ENCODE peak calls at places on chromosomes 13 and 19, in four cellular contexts. U, T, A and Y are unnamed samples.

GRCh38 chr19:37309834-37310575 is 60.9 kb upstream of the ZNF527 start:
- DNase-seq in U (no peak), T (no peak), A (no peak), Y (no peak)

GRCh38 chr19:16078759-16079707 is 2.7 kb downstream of the TPM4 start:
- DNase-seq in A (peak; percentile 36), U (peak; percentile 97), T (peak; percentile 67), Y (peak; percentile 99)

GRCh38 chr13:20006206-20006605 is 47.7 kb downstream of the ZMYM2 start:
- DNase-seq in U (peak; percentile 15), T (no peak), A (no peak), Y (peak; percentile 39)

GRCh38 chr19:2440515-2440914 is 13.1 kb upstream of the TIMM13 start:
- DNase-seq in A (no peak), U (no peak), T (no peak), Y (no peak)

GRCh38 chr13:97189943-97190342 is 32.2 kb upstream of the MBNL2 start:
- DNase-seq in T (no peak), U (no peak), A (no peak), Y (no peak)

GRCh38 chr13:99442273-99442895 is 58.9 kb upstream of the TM9SF2 start:
- DNase-seq in U (peak; percentile 58), A (peak; percentile 60), T (peak; percentile 39), Y (peak; percentile 64)

GRCh38 chr19:2274937-2275535 is 6.9 kb downstream of the PEAK3 start:
- DNase-seq in A (peak; percentile 85), T (no peak), U (peak; percentile 84), Y (peak; percentile 66)

GRCh38 chr13:26558912-26559485 is 1.5 kb downstream of the WASF3 start:
- DNase-seq in T (no peak), A (peak; percentile 83), U (peak; percentile 16), Y (no peak)

GRCh38 chr13:49367640-49368431 is 76.0 kb downstream of the CAB39L start:
- DNase-seq in U (peak; percentile 16), A (peak; percentile 67), T (no peak), Y (no peak)

GRCh38 chr19:11321206-11322126 is 18.0 kb downstream of the RAB3D start:
- DNase-seq in T (no peak), A (no peak), U (no peak), Y (no peak)

GRCh38 chr19:51503891-51504290 is 2.3 kb upstream of the SIGLEC12 start:
- DNase-seq in T (no peak), U (no peak), A (no peak), Y (no peak)

DNA sequence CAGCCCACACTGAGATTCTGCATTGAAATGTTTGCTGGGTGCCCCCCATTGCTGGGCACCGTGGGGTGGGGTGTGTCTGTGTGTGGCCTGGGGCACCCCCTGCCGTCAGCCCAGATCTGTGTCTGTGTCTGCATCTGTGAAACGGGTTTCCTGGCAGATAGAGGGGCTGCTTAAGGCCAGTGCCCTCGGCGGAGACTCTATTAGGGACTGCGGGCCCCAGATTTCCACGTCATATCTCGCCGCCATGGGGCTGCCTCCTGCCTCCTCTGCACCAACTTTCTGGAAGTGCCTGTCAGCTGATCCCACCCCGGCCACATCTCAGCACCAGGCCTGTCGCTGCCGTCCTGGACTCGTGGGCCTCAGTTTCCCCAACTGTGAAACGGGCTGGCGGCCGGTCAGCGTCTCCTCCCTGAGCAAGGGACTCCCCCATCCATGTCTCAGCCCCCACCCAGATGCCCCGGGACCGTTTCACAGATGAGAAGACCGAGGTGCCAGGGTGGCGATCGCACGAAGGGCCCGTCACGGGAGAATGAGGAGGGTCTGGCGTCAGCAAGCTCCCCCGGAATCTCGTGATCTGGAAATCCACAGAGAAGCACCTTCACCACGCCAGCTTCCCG is 21.4 kb downstream of the ARID3A start:
- DNase-seq in U (no peak), A (no peak), T (no peak), Y (no peak)
- H3K9ac ChIP-seq in U (no peak overlapping the region), A (no peak overlapping the region), T (no peak overlapping the region), Y (no peak overlapping the region)

DNA sequence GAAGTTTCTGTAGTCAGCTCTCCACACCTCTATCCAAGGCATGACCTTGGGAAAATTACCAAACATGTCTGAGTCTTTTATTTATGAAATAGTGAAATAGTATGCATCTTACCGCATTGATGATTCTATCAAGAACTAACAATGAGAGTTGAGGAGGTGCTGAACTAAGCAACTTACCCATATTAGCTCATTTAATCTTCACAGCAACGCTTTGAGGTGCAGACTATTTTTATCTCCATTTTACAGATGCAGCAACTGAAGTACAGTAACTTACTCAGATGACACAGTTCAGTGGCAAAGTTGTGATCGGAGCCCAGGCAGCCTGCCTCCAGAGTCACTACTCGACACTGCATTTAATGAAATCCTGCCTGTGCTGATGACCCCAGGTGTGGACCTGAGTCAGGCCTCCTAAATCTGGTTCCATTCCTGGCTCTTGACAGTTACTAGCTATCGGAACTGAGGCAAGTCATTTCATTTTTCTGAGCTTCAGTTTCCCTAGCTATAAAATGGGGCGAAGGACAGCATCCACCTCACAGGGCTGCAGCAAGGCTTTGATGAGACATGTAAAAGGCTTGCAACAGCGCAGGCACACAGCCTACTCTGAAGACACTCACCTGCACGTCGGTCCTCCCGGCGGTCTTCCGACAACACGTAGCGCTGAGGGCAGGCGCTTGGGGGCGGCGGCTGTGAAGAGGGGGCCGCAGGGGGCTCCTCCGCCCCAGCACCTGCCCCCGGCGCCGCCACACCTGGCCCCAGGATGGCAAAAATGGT is 1.6 kb downstream of the MYPOP start:
- DNase-seq in U (no peak), A (no peak), T (no peak), Y (no peak)
- TF ChIP-seq EZH2 in U (no peak), A (no peak), T (no peak), Y (no peak)

GRCh38 chr19:17811681-17812080 is 9.6 kb downstream of the INSL3 start:
- DNase-seq in T (no peak), A (no peak), U (no peak), Y (no peak)
- H3K9ac ChIP-seq in T (no peak overlapping the region), A (no peak overlapping the region), U (no peak overlapping the region), Y (no peak overlapping the region)

GRCh38 chr19:54560881-54561385 is 12.7 kb upstream of the LILRA2 start:
- DNase-seq in U (peak; percentile 5), A (no peak), T (no peak), Y (peak; percentile 37)
- TF ChIP-seq EZH2 in U (no peak), A (no peak), T (no peak), Y (no peak)

DNA sequence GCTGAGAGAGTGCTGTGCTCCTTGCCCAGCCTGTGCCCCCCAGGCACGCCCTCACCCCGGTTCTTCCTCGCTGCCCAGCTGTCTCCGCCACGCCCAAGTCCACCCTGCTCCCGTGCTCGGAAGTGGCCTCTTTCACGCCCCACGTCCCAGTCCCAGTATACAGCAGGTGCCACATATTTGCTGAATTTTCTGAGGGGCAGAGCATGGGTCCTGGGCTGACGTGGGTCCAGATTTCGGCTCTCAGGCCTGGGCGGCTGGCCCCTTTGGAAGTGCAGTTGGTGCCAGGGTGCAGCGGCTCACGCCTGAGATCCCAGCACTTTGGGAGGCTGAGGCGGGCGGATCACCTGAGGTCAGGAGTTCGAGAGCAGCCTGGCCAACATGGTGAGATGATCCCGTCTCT is 3.4 kb downstream of the HCN2 start:
- DNase-seq in T (no peak), U (no peak), A (no peak), Y (no peak)
- H3K9ac ChIP-seq in T (no peak overlapping the region), U (no peak overlapping the region), A (no peak overlapping the region), Y (no peak overlapping the region)

DNA sequence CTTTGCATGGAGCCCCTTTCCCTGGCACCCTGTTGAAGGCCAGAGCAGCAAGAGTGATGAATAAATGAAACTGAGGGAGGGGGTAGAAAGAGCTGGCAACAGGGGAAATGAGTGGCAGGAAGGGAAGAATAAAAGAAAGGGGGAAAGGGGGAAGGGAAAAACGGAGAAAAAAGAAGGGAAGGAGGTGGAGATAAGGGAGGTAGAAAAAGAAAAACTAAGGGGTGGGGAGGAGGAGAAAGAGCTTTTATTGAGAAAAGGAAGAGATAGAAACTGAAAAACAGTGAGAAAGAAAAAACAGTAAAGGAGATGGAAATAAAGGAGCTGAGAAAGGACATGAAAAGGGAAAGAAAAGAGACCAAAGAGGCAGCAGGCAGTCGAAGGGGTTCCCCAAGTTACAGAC is 42.1 kb downstream of the DEDD2 start:
- DNase-seq in U (no peak), A (no peak), T (no peak), Y (no peak)
- TF ChIP-seq EZH2 in U (no peak), A (no peak), T (no peak), Y (no peak)

GRCh38 chr13:113106666-113107065 is 1.1 kb downstream of the F7 start:
- DNase-seq in A (no peak), T (no peak), U (no peak), Y (no peak)

GRCh38 chr13:113112893-113113845 is 7.6 kb downstream of the F7 start:
- DNase-seq in U (no peak), A (no peak), T (no peak), Y (no peak)

GRCh38 chr13:113110852-113111315 is 5.3 kb downstream of the F7 start:
- DNase-seq in A (no peak), T (no peak), U (no peak), Y (no peak)

GRCh38 chr13:113109151-113110047 is 3.8 kb downstream of the F7 start:
- DNase-seq in A (no peak), T (no peak), U (no peak), Y (no peak)

DNA sequence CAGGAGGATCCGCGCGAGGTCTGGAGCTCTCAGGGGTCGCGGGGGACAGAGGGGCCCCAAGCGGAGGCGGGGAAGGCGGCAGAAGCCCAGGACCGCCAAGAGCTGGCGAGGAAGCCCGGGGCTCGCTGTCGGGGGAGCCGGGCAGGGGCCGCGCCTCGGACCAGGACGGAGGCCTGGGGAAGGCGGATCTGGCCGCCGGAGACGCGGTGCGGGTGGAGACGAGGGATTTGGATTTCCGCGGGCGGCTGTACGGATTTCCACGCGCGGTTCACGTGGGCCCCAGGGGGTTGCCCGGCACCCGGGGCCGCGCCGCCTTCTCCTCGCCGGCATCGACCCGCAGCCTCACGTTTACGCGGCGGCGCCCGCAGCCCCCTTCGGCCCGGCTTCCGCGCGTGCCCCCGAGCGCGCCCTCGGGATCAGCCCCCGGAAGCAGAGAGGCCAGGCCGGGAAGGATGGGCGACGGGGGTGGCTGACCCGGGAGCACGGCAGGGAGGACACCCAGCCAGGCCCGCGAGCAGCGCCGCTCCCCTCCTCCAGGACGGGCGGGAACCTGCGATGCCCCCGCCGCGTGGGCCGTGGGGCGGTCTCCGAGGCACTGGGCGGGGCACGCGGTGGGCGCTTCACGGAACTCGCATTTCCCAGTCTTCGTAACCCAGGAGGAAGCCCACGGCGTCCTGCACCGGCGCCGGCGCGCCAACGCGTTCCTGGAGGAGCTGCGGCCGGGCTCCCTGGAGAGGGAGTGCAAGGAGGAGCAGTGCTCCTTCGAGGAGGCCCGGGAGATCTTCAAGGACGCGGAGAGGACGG is 4.7 kb downstream of the F7 start:
- DNase-seq in A (no peak), T (no peak), U (peak; percentile 37), Y (no peak)
- H3K9ac ChIP-seq in A (no peak overlapping the region), T (no peak overlapping the region), U (no peak overlapping the region), Y (no peak overlapping the region)

DNA sequence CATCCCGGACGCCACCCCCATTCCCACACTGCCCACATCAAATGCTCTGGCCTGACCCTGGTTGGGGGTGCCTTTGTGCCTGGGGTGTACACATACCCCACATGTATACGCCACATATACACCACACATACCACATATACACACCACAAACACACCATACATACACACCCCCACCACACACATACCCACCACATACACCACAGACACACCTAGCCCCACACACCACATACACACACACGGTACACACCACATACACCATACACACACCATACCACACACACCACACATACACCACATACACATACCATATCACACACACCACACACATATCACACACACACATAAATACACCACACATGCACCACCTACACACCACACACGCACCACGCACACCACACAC is 10.2 kb downstream of the ERFL start:
- DNase-seq in U (no peak), A (no peak), T (no peak), Y (no peak)
- TF ChIP-seq EZH2 in U (no peak), A (no peak), T (no peak), Y (no peak)